ENCODE peak calls at places on chromosome 17, in five cellular contexts. O is stimulated activated CD4-positive, alpha-beta T cell treated with anti-CD3 and anti-CD28 coated beads, Interleukin-2, amount 100 ng/mL, for 24 hours; I is GM19239; P is esophagus squamous epithelium; V is activated T-cell treated with anti-CD3 and anti-CD28 coated beads, Interleukin-2, amount 50 U/mL, for 72 hours. M is an unnamed sample.

GRCh38 chr17:79273660-79274059 is 199.0 kb downstream of the ENGASE start:
- DNase-seq in O (no peak), P (no peak), V (no peak), I (no peak), M (no peak)

GRCh38 chr17:10806863-10807262 is 3.0 kb upstream of the TMEM238L start:
- DNase-seq in P (no peak), I (no peak), O (no peak), V (no peak), M (no peak)

GRCh38 chr17:19003966-19004600 is 481 bp downstream of the FAM83G start:
- DNase-seq in O (peak), P (no peak), I (peak), V (peak), M (no peak)

GRCh38 chr17:20092292-20092867 is 83.2 kb downstream of the SPECC1 start:
- DNase-seq in P (no peak), O (no peak), I (no peak), V (no peak), M (no peak)

GRCh38 chr17:76643553-76644148 is at the start of gene ST6GALNAC1:
- DNase-seq in V (peak), P (no peak), I (no peak), O (peak), M (no peak)

GRCh38 chr17:50272711-50273653 is 1.3 kb upstream of the TMEM92 start:
- DNase-seq in I (peak), V (peak), O (peak), P (no peak), M (peak)

GRCh38 chr17:31398381-31399275 is 7.2 kb downstream of the RAB11FIP4 start:
- DNase-seq in O (no peak), I (no peak), V (no peak), P (no peak), M (no peak)

GRCh38 chr17:50028207-50029120 is 27.4 kb upstream of the ITGA3 start:
- DNase-seq in O (no peak), P (no peak), I (no peak), V (no peak), M (no peak)

GRCh38 chr17:2299136-2299535 is 4.4 kb downstream of the SMG6 start:
- DNase-seq in P (no peak), O (no peak), V (no peak), I (no peak), M (no peak)

GRCh38 chr17:18259621-18260331 is 686 bp upstream of the MIEF2 start:
- DNase-seq in P (no peak), V (no peak), I (no peak), O (no peak), M (no peak)

GRCh38 chr17:56502120-56502519 is 91.4 kb upstream of the NOG start:
- DNase-seq in V (no peak), I (no peak), O (no peak), P (no peak), M (no peak)

M was measured in DND-41.